ENCODE peak calls at places on chromosomes 5 and 9, in eight cellular contexts. D, F, X, L, B, M, J and U are unnamed samples.

GRCh38 chr5:56102885-56103284 is 108.1 kb upstream of the IL6ST start:
- DNase-seq in F (no peak), B (no peak), X (no peak), M (no peak), L (no peak), J (no peak), D (no peak), U (no peak)

GRCh38 chr5:113047234-113047633 is 70.6 kb downstream of the DCP2 start:
- DNase-seq in M (no peak), F (no peak), J (no peak), B (no peak), D (no peak), L (no peak), X (no peak), U (no peak)

GRCh38 chr9:2597483-2597882 is 24.1 kb upstream of the VLDLR start:
- DNase-seq in F (no peak), L (no peak), D (no peak), M (no peak), B (no peak), J (no peak), X (no peak), U (no peak)

GRCh38 chr5:547086-547924 is 23.1 kb upstream of the SLC9A3 start:
- DNase-seq in X (no peak), D (no peak), L (peak), J (no peak), M (no peak), B (no peak), F (no peak), U (no peak)

GRCh38 chr5:176469293-176469692 is 21.1 kb downstream of the FAF2 start:
- DNase-seq in J (no peak), B (no peak), X (no peak), F (no peak), L (no peak), M (no peak), D (no peak), U (no peak)

GRCh38 chr9:134629586-134630392 is 11.8 kb upstream of the COL5A1 start:
- DNase-seq in D (no peak), M (no peak), X (no peak), J (no peak), B (no peak), L (peak), F (no peak), U (no peak)

GRCh38 chr5:96149546-96149945 is 187.9 kb upstream of the ELL2 start:
- DNase-seq in D (no peak), L (no peak), J (no peak), B (no peak), M (no peak), X (no peak), F (no peak), U (no peak)

GRCh38 chr9:99383536-99383935 is 161.5 kb downstream of the SEC61B start:
- DNase-seq in B (no peak), L (no peak), D (no peak), J (no peak), M (no peak), F (no peak), X (no peak), U (no peak)

GRCh38 chr9:137797206-137798120 is 80.1 kb upstream of the CACNA1B start:
- DNase-seq in B (no peak), L (no peak), F (no peak), M (no peak), D (no peak), X (no peak), J (peak), U (no peak)

GRCh38 chr5:100165309-100165708 is 369.9 kb upstream of the FAM174A start:
- DNase-seq in L (no peak), D (no peak), J (no peak), B (no peak), X (no peak), M (no peak), F (no peak), U (no peak)

GRCh38 chr9:95073918-95074317 is 243.6 kb downstream of the FANCC start:
- DNase-seq in L (peak), B (no peak), J (no peak), M (no peak), F (no peak), X (no peak), D (no peak), U (no peak)

GRCh38 chr9:107684224-107684623 is 194.7 kb upstream of the KLF4 start:
- DNase-seq in F (no peak), J (no peak), D (no peak), L (no peak), M (no peak), B (no peak), X (no peak), U (no peak)

GRCh38 chr5:139799359-139799758 is 3.8 kb downstream of the PSD2 start:
- DNase-seq in D (no peak), B (no peak), J (no peak), L (no peak), M (no peak), X (no peak), F (no peak), U (no peak)

GRCh38 chr9:137441289-137441934 is at the start of gene ENTPD8:
- DNase-seq in L (no peak), J (peak), F (no peak), X (no peak), D (peak), M (no peak), B (no peak), U (no peak)

GRCh38 chr5:67047180-67047579 is 149.4 kb downstream of the CD180 start:
- DNase-seq in J (no peak), M (no peak), D (no peak), X (no peak), F (no peak), L (no peak), B (no peak), U (no peak)